ENCODE peak calls at places on chromosomes 12 and 14, in five cellular contexts. One of them, this sample, is unnamed.
A peak's percentile ranks its signal among the peaks of the same experiment; 100 is the strongest.

GRCh38 chr12:86719381-86719780 is 463.2 kb upstream of the MGAT4C start:
- DNase-seq in A549: no peak
- DNase-seq in pancreas: no peak
- DNase-seq in neural progenitor cell: no peak
- DNase-seq in adrenal gland: no peak
- DNase-seq in this sample: no peak

GRCh38 chr12:19161251-19161650 is 31.7 kb downstream of the PLEKHA5 start:
- DNase-seq in pancreas: no peak
- DNase-seq in adrenal gland: no peak
- DNase-seq in neural progenitor cell: no peak
- DNase-seq in A549: no peak
- DNase-seq in this sample: no peak

GRCh38 chr12:46783881-46784280 is 41.9 kb downstream of the SLC38A4 start:
- DNase-seq in adrenal gland: no peak
- DNase-seq in A549: no peak
- DNase-seq in pancreas: no peak
- DNase-seq in neural progenitor cell: no peak
- DNase-seq in this sample: no peak

GRCh38 chr14:56159066-56159465 is 40.9 kb downstream of the PELI2 start:
- DNase-seq in adrenal gland: no peak
- DNase-seq in pancreas: no peak
- DNase-seq in A549: no peak
- DNase-seq in neural progenitor cell: no peak
- DNase-seq in this sample: no peak

GRCh38 chr12:55009171-55009570 is 10.6 kb upstream of the NEUROD4 start:
- DNase-seq in neural progenitor cell: no peak
- DNase-seq in A549: no peak
- DNase-seq in pancreas: no peak
- DNase-seq in adrenal gland: no peak
- DNase-seq in this sample: no peak

GRCh38 chr14:64645220-64645891 is 58.9 kb upstream of the PLEKHG3 start:
- DNase-seq in A549: no peak
- DNase-seq in neural progenitor cell: peak; percentile 55
- DNase-seq in pancreas: no peak
- DNase-seq in adrenal gland: no peak
- DNase-seq in this sample: no peak

GRCh38 chr14:99579077-99579836 is 24.8 kb downstream of the CCDC85C start:
- DNase-seq in adrenal gland: no peak
- DNase-seq in A549: no peak
- DNase-seq in pancreas: peak; percentile 83
- DNase-seq in neural progenitor cell: no peak
- DNase-seq in this sample: no peak

GRCh38 chr12:80173465-80173864 is 74.1 kb downstream of the OTOGL start:
- DNase-seq in adrenal gland: no peak
- DNase-seq in pancreas: no peak
- DNase-seq in neural progenitor cell: no peak
- DNase-seq in A549: no peak
- DNase-seq in this sample: no peak

GRCh38 chr14:99327458-99328250 is 55.7 kb upstream of the BCL11B start:
- DNase-seq in A549: no peak
- DNase-seq in neural progenitor cell: no peak
- DNase-seq in adrenal gland: no peak
- DNase-seq in pancreas: no peak
- DNase-seq in this sample: peak; percentile 78

GRCh38 chr12:67885370-67886169 is 103.7 kb upstream of the IFNG-AS1 start:
- DNase-seq in A549: no peak
- DNase-seq in adrenal gland: no peak
- DNase-seq in pancreas: no peak
- DNase-seq in neural progenitor cell: no peak
- DNase-seq in this sample: no peak

GRCh38 chr12:10941916-10942607 is 3.0 kb upstream of the TAS2R14 start:
- DNase-seq in A549: no peak
- DNase-seq in pancreas: no peak
- DNase-seq in neural progenitor cell: no peak
- DNase-seq in adrenal gland: no peak
- DNase-seq in this sample: peak; percentile 58

GRCh38 chr12:109981311-109981710 is 14.9 kb downstream of the GIT2 start:
- DNase-seq in A549: no peak
- DNase-seq in adrenal gland: no peak
- DNase-seq in pancreas: no peak
- DNase-seq in neural progenitor cell: no peak
- DNase-seq in this sample: no peak

GRCh38 chr12:94760786-94761185 is 110.4 kb upstream of the TMCC3 start:
- DNase-seq in A549: no peak
- DNase-seq in neural progenitor cell: no peak
- DNase-seq in pancreas: no peak
- DNase-seq in adrenal gland: no peak
- DNase-seq in this sample: no peak

GRCh38 chr12:29317556-29318363 is 63.2 kb downstream of the ERGIC2 start:
- DNase-seq in adrenal gland: peak; percentile 21
- DNase-seq in A549: peak; percentile 24
- DNase-seq in pancreas: no peak
- DNase-seq in neural progenitor cell: peak; percentile 74
- DNase-seq in this sample: peak; percentile 36

GRCh38 chr14:92635031-92635430 is 113.4 kb downstream of the LGMN start:
- DNase-seq in A549: no peak
- DNase-seq in pancreas: no peak
- DNase-seq in neural progenitor cell: no peak
- DNase-seq in adrenal gland: no peak
- DNase-seq in this sample: no peak

GRCh38 chr12:24177889-24178288 is 228.4 kb upstream of the SOX5 start:
- DNase-seq in pancreas: no peak
- DNase-seq in neural progenitor cell: no peak
- DNase-seq in adrenal gland: no peak
- DNase-seq in A549: no peak
- DNase-seq in this sample: no peak

GRCh38 chr14:58807271-58807670 is 169.5 kb downstream of the DACT1 start:
- DNase-seq in adrenal gland: no peak
- DNase-seq in pancreas: no peak
- DNase-seq in neural progenitor cell: no peak
- DNase-seq in A549: no peak
- DNase-seq in this sample: no peak

GRCh38 chr12:9787340-9787737 is 26.6 kb upstream of the CD69 start:
- DNase-seq in A549: no peak
- DNase-seq in adrenal gland: no peak
- DNase-seq in neural progenitor cell: no peak
- DNase-seq in pancreas: no peak
- DNase-seq in this sample: no peak

GRCh38 chr14:76091036-76091435 is 60.7 kb upstream of the GPATCH2L start:
- DNase-seq in A549: no peak
- DNase-seq in pancreas: no peak
- DNase-seq in adrenal gland: no peak
- DNase-seq in neural progenitor cell: peak; percentile 33
- DNase-seq in this sample: no peak

GRCh38 chr14:36478782-36479181 is 41.2 kb downstream of the NKX2-1 start:
- DNase-seq in A549: no peak
- DNase-seq in neural progenitor cell: no peak
- DNase-seq in pancreas: no peak
- DNase-seq in adrenal gland: no peak
- DNase-seq in this sample: peak; percentile 32

GRCh38 chr14:21098892-21099595 is 589 bp upstream of the ZNF219 start:
- DNase-seq in A549: no peak
- DNase-seq in adrenal gland: peak; percentile 26
- DNase-seq in pancreas: no peak
- DNase-seq in neural progenitor cell: no peak
- DNase-seq in this sample: no peak

GRCh38 chr14:100604709-100605108 is 17.5 kb upstream of the BEGAIN start:
- DNase-seq in adrenal gland: no peak
- DNase-seq in neural progenitor cell: no peak
- DNase-seq in A549: no peak
- DNase-seq in pancreas: peak; percentile 48
- DNase-seq in this sample: no peak

GRCh38 chr12:116867523-116867922 is 13.7 kb downstream of the HRK start:
- DNase-seq in neural progenitor cell: no peak
- DNase-seq in adrenal gland: no peak
- DNase-seq in A549: no peak
- DNase-seq in pancreas: no peak
- DNase-seq in this sample: no peak

GRCh38 chr12:99605-100004 is 33.0 kb downstream of the IQSEC3 start:
- DNase-seq in A549: no peak
- DNase-seq in pancreas: no peak
- DNase-seq in neural progenitor cell: peak; percentile 71
- DNase-seq in adrenal gland: no peak
- DNase-seq in this sample: no peak

GRCh38 chr12:26701604-26702215 is 131.3 kb downstream of the ITPR2 start:
- DNase-seq in neural progenitor cell: peak; percentile 71
- DNase-seq in adrenal gland: no peak
- DNase-seq in A549: peak; percentile 16
- DNase-seq in pancreas: no peak
- DNase-seq in this sample: peak; percentile 31

GRCh38 chr14:88941414-88941813 is 117.0 kb downstream of the TTC8 start:
- DNase-seq in adrenal gland: no peak
- DNase-seq in pancreas: no peak
- DNase-seq in A549: no peak
- DNase-seq in neural progenitor cell: no peak
- DNase-seq in this sample: no peak

GRCh38 chr12:119153477-119154434 is 25.0 kb upstream of the HSPB8 start:
- DNase-seq in pancreas: peak; percentile 73
- DNase-seq in A549: no peak
- DNase-seq in neural progenitor cell: peak; percentile 98
- DNase-seq in adrenal gland: peak; percentile 38
- DNase-seq in this sample: no peak

GRCh38 chr12:100128509-100128908 is 14.2 kb downstream of the BLTP3B start:
- DNase-seq in pancreas: no peak
- DNase-seq in adrenal gland: no peak
- DNase-seq in A549: peak; percentile 33
- DNase-seq in neural progenitor cell: peak; percentile 55
- DNase-seq in this sample: peak; percentile 17
- TF ChIP-seq CTCF in pancreas: no peak
- TF ChIP-seq CTCF in adrenal gland: peak; percentile 41
- TF ChIP-seq CTCF in A549: peak; percentile 21
- TF ChIP-seq CTCF in neural progenitor cell: peak; percentile 51
- TF ChIP-seq CTCF in this sample: peak; percentile 52

DNA sequence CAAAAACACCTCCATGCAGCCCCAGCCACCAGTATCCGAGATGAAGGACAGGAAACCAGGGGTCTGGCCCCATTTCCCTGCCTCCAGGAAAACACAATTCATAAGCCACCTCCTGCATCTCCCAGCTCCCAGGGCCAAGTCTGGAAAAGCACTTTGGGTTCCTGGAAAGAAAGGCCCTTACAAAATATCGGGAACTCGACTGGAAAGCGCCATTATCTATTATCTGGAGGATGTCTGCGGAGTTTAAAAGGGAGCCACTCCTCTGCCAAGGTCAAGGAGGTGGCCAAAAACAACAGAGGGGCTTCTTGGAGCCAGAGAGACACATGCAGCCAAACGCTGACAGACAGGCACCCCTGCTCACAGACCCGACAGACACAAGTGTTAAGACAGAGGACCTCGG is 9.8 kb downstream of the ACTN1 start:
- DNase-seq in adrenal gland: no peak
- DNase-seq in neural progenitor cell: no peak
- DNase-seq in A549: no peak
- DNase-seq in pancreas: no peak
- DNase-seq in this sample: no peak
- H3K27ac ChIP-seq in adrenal gland: no peak overlapping the region
- H3K27ac ChIP-seq in neural progenitor cell: no peak overlapping the region
- H3K27ac ChIP-seq in A549: peak overlapping the region; percentile 15
- H3K27ac ChIP-seq in pancreas: peak overlapping the region; percentile 47
- H3K27ac ChIP-seq in this sample: peak overlapping the region; percentile 62

DNA sequence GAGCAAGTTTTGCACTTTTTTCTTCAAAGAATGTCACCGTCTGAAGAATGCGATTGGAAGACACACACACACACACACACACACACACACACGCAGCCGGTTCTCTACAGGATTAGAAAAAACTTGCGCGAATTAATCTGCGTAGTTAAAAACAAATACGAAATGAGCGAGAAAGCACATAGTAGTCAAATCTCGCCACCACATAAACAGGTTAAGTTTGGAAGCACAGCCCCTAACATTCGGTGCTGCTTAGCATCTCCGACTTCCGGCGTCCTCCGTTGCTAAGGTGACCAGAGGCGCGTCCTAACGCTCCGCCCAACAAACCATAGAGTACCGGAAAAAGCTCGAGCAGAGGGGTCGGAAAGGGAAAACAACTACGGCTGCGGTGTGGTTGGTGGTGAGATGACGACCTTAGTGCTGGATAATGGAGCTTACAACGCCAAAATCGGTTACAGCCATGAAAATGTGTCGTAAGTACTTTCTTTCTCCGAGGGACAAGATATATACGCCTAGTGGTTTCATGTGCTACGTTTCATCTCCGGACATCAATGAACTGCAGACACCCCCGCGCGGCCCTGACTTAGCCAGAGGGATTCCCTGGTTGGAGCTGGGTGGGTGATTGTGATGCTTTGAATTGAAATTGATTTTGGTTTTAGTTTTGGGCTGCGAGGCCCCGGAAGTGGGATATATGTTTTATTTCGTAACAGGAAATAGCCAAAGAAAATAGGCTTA is at the start of gene ACTR6:
- DNase-seq in A549: peak; percentile 93
- DNase-seq in pancreas: peak; percentile 85
- DNase-seq in adrenal gland: peak; percentile 95
- DNase-seq in neural progenitor cell: peak; percentile 97
- DNase-seq in this sample: peak; percentile 93
- TF ChIP-seq CTCF in A549: no peak
- TF ChIP-seq CTCF in pancreas: no peak
- TF ChIP-seq CTCF in adrenal gland: no peak
- TF ChIP-seq CTCF in neural progenitor cell: no peak
- TF ChIP-seq CTCF in this sample: no peak

GRCh38 chr14:54771411-54772027 is 131.1 kb downstream of the GCH1 start:
- DNase-seq in pancreas: no peak
- DNase-seq in A549: no peak
- DNase-seq in adrenal gland: no peak
- DNase-seq in neural progenitor cell: no peak
- DNase-seq in this sample: no peak

GRCh38 chr14:54773171-54774006 is 129.2 kb downstream of the GCH1 start:
- DNase-seq in A549: peak; percentile 99
- DNase-seq in adrenal gland: peak; percentile 75
- DNase-seq in neural progenitor cell: peak; percentile 88
- DNase-seq in pancreas: peak; percentile 70
- DNase-seq in this sample: peak; percentile 99

GRCh38 chr14:54769955-54770863 is 132.4 kb downstream of the GCH1 start:
- DNase-seq in pancreas: no peak
- DNase-seq in adrenal gland: no peak
- DNase-seq in neural progenitor cell: no peak
- DNase-seq in A549: no peak
- DNase-seq in this sample: no peak

GRCh38 chr14:54774824-54775223 is 127.8 kb downstream of the GCH1 start:
- DNase-seq in A549: no peak
- DNase-seq in pancreas: no peak
- DNase-seq in adrenal gland: no peak
- DNase-seq in neural progenitor cell: no peak
- DNase-seq in this sample: no peak

GRCh38 chr14:54772451-54772881 is 130.2 kb downstream of the GCH1 start:
- DNase-seq in adrenal gland: no peak
- DNase-seq in pancreas: no peak
- DNase-seq in neural progenitor cell: no peak
- DNase-seq in A549: peak; percentile 18
- DNase-seq in this sample: peak; percentile 13
- H3K27ac ChIP-seq in adrenal gland: peak overlapping the region; percentile 65
- H3K27ac ChIP-seq in pancreas: peak overlapping the region; percentile 80
- H3K27ac ChIP-seq in neural progenitor cell: no peak overlapping the region
- H3K27ac ChIP-seq in A549: peak overlapping the region; percentile 86
- H3K27ac ChIP-seq in this sample: no peak overlapping the region

DNA sequence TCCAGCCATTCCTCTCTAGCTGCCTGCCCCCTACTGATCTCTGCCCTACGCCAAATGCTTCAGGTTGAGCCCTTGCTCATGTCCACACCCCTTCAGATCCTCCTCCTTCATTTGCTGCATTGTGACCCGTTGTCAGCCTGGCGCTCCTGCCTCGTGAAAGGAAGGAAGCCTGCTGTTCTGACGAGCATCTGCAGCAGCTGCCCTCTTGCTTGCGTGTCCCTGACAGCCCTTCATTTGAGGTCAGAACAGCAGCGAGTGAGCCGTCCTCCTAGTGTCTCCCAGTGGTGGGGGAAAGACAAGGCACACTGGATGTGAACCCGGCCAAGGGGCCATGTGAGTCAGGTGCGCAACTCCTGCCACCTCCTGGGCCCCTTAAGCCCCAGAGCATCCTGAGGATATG is 3.0 kb upstream of the PIANP start:
- DNase-seq in pancreas: no peak
- DNase-seq in adrenal gland: no peak
- DNase-seq in A549: peak; percentile 38
- DNase-seq in neural progenitor cell: peak; percentile 66
- DNase-seq in this sample: no peak
- TF ChIP-seq CTCF in pancreas: no peak
- TF ChIP-seq CTCF in adrenal gland: no peak
- TF ChIP-seq CTCF in A549: no peak
- TF ChIP-seq CTCF in neural progenitor cell: no peak
- TF ChIP-seq CTCF in this sample: no peak